ENCODE peak calls at places on chromosomes 11 and 22, in five cellular contexts. S, A, L, N and X are unnamed samples.

GRCh38 chr22:38802671-38803121 is 8.8 kb upstream of the DNAL4 start:
- DNase-seq in S (no peak), A (peak), L (no peak), N (no peak), X (peak)

GRCh38 chr11:118699508-118700220 is 20.2 kb upstream of the TREH start:
- DNase-seq in S (no peak), A (no peak), L (no peak), N (no peak), X (no peak)

GRCh38 chr11:85874265-85874664 is 19.1 kb downstream of the CCDC83 start:
- DNase-seq in S (no peak), A (no peak), L (no peak), N (no peak), X (no peak)

GRCh38 chr22:26770624-26771023 is 113.2 kb downstream of the MIAT start:
- DNase-seq in S (no peak), A (no peak), L (no peak), N (no peak), X (no peak)

GRCh38 chr11:119092880-119093665 is 8.4 kb downstream of the HMBS start:
- DNase-seq in S (no peak), A (no peak), L (no peak), N (no peak), X (no peak)

GRCh38 chr11:12248330-12248729 is 129.0 kb upstream of the PARVA start:
- DNase-seq in S (no peak), A (no peak), L (no peak), N (peak), X (no peak)

GRCh38 chr11:21625982-21626381 is 566.9 kb upstream of the ANO5 start:
- DNase-seq in S (no peak), A (no peak), L (peak), N (no peak), X (peak)

GRCh38 chr22:35539910-35540599 is 576 bp upstream of the RASD2 start:
- DNase-seq in S (peak), A (no peak), L (peak), N (peak), X (no peak)

GRCh38 chr22:32318361-32318760 is 39.3 kb upstream of the RFPL3 start:
- DNase-seq in S (no peak), A (no peak), L (no peak), N (no peak), X (no peak)

GRCh38 chr11:38305682-38306081 is 1707.6 kb upstream of the RAG2 start:
- DNase-seq in S (no peak), A (no peak), L (no peak), N (no peak), X (no peak)

GRCh38 chr11:46977940-46978595 is 41.5 kb downstream of the CSTPP1 start:
- DNase-seq in S (no peak), A (no peak), L (no peak), N (no peak), X (peak)

GRCh38 chr11:46972821-46973220 is 36.3 kb downstream of the CSTPP1 start:
- DNase-seq in S (no peak), A (no peak), L (no peak), N (no peak), X (no peak)

GRCh38 chr11:46979358-46979757 is 42.8 kb downstream of the CSTPP1 start:
- DNase-seq in S (no peak), A (no peak), L (no peak), N (no peak), X (no peak)

GRCh38 chr11:46977038-46977818 is 40.7 kb downstream of the CSTPP1 start:
- DNase-seq in S (no peak), A (peak), L (no peak), N (no peak), X (no peak)

GRCh38 chr11:46976182-46976854 is 39.8 kb downstream of the CSTPP1 start:
- DNase-seq in S (no peak), A (no peak), L (no peak), N (no peak), X (no peak)
- H3K27ac ChIP-seq in S (no peak), A (no peak), L (no peak), N (no peak), X (no peak)

GRCh38 chr11:1050581-1051355 is 14.2 kb upstream of the MUC6 start:
- DNase-seq in S (peak), A (peak), L (peak), N (peak), X (peak)
- H3K27ac ChIP-seq in S (no peak), A (no peak), L (no peak), N (no peak), X (no peak)

GRCh38 chr11:134032031-134032430 is 36.8 kb upstream of the JAM3 start:
- DNase-seq in S (no peak), A (no peak), L (no peak), N (no peak), X (no peak)
- H3K27ac ChIP-seq in S (no peak), A (no peak), L (no peak), N (peak), X (no peak)

GRCh38 chr11:65396769-65397745 is 10.6 kb downstream of the FRMD8 start:
- DNase-seq in S (no peak), A (no peak), L (no peak), N (no peak), X (no peak)
- H3K27ac ChIP-seq in S (no peak), A (no peak), L (no peak), N (no peak), X (no peak)